ENCODE peak calls at places on chromosomes 6 and 20, in eight cellular contexts. R is GM20000; S is activated CD8-positive, alpha-beta memory T cell treated with anti-CD3 and anti-CD28 coated beads, Interleukin-2, amount 50 U/mL, for 48 hours; I is T-helper 2 cell; F is AG09319; U is activated CD4-positive, alpha-beta T cell treated with anti-CD3 and anti-CD28 coated beads for 36 hours; B is GM10248; L is heart left ventricle. Y is an unnamed sample.

GRCh38 chr6:158642097-158642601 is 2.4 kb downstream of the DYNLT1 start:
- DNase-seq in R (no peak), S (peak), I (no peak), F (peak), U (peak), B (no peak), L (no peak), Y (peak)

GRCh38 chr6:34697904-34698557 is 1.5 kb upstream of the ILRUN start:
- DNase-seq in R (no peak), S (no peak), I (no peak), F (no peak), U (no peak), B (no peak), L (no peak), Y (no peak)

GRCh38 chr6:138896104-138896756 is 91.8 kb downstream of the REPS1 start:
- DNase-seq in R (no peak), S (no peak), I (no peak), F (no peak), U (no peak), B (no peak), L (no peak), Y (no peak)

GRCh38 chr20:5710551-5710950 is 39.6 kb upstream of the SHLD1 start:
- DNase-seq in R (no peak), S (no peak), I (no peak), F (no peak), U (no peak), B (no peak), L (no peak), Y (no peak)

GRCh38 chr6:320351-321157 is 28.3 kb downstream of the DUSP22 start:
- DNase-seq in R (no peak), S (no peak), I (no peak), F (no peak), U (no peak), B (no peak), L (no peak), Y (no peak)

GRCh38 chr6:132404736-132405135 is 3.5 kb upstream of the MOXD1 start:
- DNase-seq in R (no peak), S (no peak), I (no peak), F (no peak), U (no peak), B (no peak), L (no peak), Y (no peak)

GRCh38 chr20:41697861-41698559 is 79.8 kb upstream of the CHD6 start:
- DNase-seq in R (peak), S (no peak), I (no peak), F (no peak), U (peak), B (peak), L (no peak), Y (peak)

GRCh38 chr20:33910056-33910455 is 83.7 kb upstream of the RALY start:
- DNase-seq in R (no peak), S (no peak), I (no peak), F (peak), U (no peak), B (no peak), L (no peak), Y (peak)

GRCh38 chr20:1272368-1273155 is 6.5 kb downstream of the SNPH start:
- DNase-seq in R (no peak), S (no peak), I (no peak), F (no peak), U (no peak), B (no peak), L (no peak), Y (no peak)

GRCh38 chr6:136290406-136291010 is 862 bp upstream of the BCLAF1 start:
- DNase-seq in R (peak), S (peak), I (peak), F (peak), U (peak), B (peak), L (peak), Y (peak)

GRCh38 chr6:139376054-139376355 is 1.6 kb upstream of the CITED2 start:
- DNase-seq in R (peak), S (no peak), I (no peak), F (no peak), U (peak), B (no peak), L (no peak), Y (peak)

GRCh38 chr6:22149501-22150490 is 147.0 kb downstream of the PRL start:
- DNase-seq in R (no peak), S (no peak), I (no peak), F (no peak), U (no peak), B (no peak), L (no peak), Y (no peak)

GRCh38 chr6:18302561-18303439 is 38.5 kb upstream of the DEK start:
- DNase-seq in R (no peak), S (no peak), I (no peak), F (no peak), U (no peak), B (no peak), L (no peak), Y (peak)

GRCh38 chr6:151807513-151808330 is at the start of gene ESR1:
- DNase-seq in R (peak), S (no peak), I (no peak), F (no peak), U (peak), B (no peak), L (no peak), Y (no peak)

GRCh38 chr6:14108571-14109410 is 8.8 kb upstream of the CD83 start:
- DNase-seq in R (peak), S (no peak), I (peak), F (no peak), U (peak), B (peak), L (no peak), Y (no peak)

Y was measured in AG10803.